ENCODE peak calls at places on chromosomes 3 and 15, in ten cellular contexts. J is activated T-cell treated with anti-CD3 and anti-CD28 coated beads, Interleukin-2, amount 50 U/mL, for 1 hour; T is CD8-positive, alpha-beta T cell; R is NCI-H774; C is HT1080; U is neural progenitor cell; A is effector CD4-positive, alpha-beta T cell; V is BE2C; B is colonic mucosa; E is DMS153. W is an unnamed sample.

GRCh38 chr15:51377038-51377761 is 35.7 kb downstream of the GLDN start:
- DNase-seq in A (no peak), C (no peak), B (no peak), E (no peak), J (no peak), T (no peak), R (no peak), U (no peak), V (no peak), W (no peak)

GRCh38 chr15:75437721-75438120 is 13.8 kb downstream of the SIN3A start:
- DNase-seq in R (no peak), J (no peak), C (no peak), B (no peak), V (no peak), T (no peak), U (no peak), A (no peak), E (no peak), W (no peak)

GRCh38 chr15:49823987-49824538 is 203.2 kb downstream of the DTWD1 start:
- DNase-seq in B (no peak), R (no peak), V (no peak), U (no peak), C (no peak), J (no peak), T (no peak), E (no peak), A (no peak), W (no peak)

GRCh38 chr3:42655980-42656679 is 2.6 kb downstream of the ZBTB47 start:
- DNase-seq in T (no peak), J (no peak), R (no peak), B (no peak), V (no peak), A (no peak), U (no peak), C (peak), E (no peak), W (no peak)

GRCh38 chr3:99952306-99952705 is 134.6 kb downstream of the CMSS1 start:
- DNase-seq in B (no peak), C (peak), A (no peak), U (no peak), V (no peak), T (no peak), R (no peak), J (no peak), E (no peak), W (no peak)

GRCh38 chr3:197430961-197431910 is 124.5 kb downstream of the BDH1 start:
- DNase-seq in V (no peak), E (no peak), C (no peak), U (no peak), T (no peak), R (no peak), J (no peak), A (no peak), B (no peak), W (no peak)

GRCh38 chr15:40069178-40070165 is 30.5 kb upstream of the SRP14 start:
- DNase-seq in R (peak), C (peak), E (peak), J (no peak), B (peak), A (no peak), U (peak), V (peak), T (no peak), W (peak)

GRCh38 chr15:88645171-88646087 is 6.6 kb downstream of the ISG20 start:
- DNase-seq in B (no peak), A (no peak), U (no peak), E (no peak), J (peak), V (no peak), C (no peak), T (no peak), R (no peak), W (no peak)

GRCh38 chr3:41580274-41580959 is 381.1 kb downstream of the CTNNB1 start:
- DNase-seq in C (no peak), A (no peak), V (no peak), B (no peak), E (no peak), U (peak), J (no peak), R (no peak), T (no peak), W (no peak)

GRCh38 chr3:61571516-61572336 is 10.4 kb downstream of the PTPRG start:
- DNase-seq in V (no peak), C (peak), A (no peak), R (no peak), J (no peak), U (no peak), B (no peak), E (no peak), T (no peak), W (no peak)

GRCh38 chr15:34336947-34337556 is 529 bp downstream of the SLC12A6 start:
- DNase-seq in J (no peak), V (no peak), T (no peak), U (peak), B (no peak), E (no peak), C (no peak), R (no peak), A (peak), W (no peak)

GRCh38 chr15:78315686-78316085 is 16.3 kb upstream of the SKIC8 start:
- DNase-seq in U (peak), V (peak), C (no peak), J (no peak), B (peak), E (no peak), A (no peak), R (no peak), T (no peak), W (no peak)

GRCh38 chr3:161213644-161214043 is 7.5 kb upstream of the NMD3 start:
- DNase-seq in T (no peak), C (no peak), V (no peak), E (no peak), U (peak), R (no peak), J (no peak), B (no peak), A (no peak), W (no peak)

GRCh38 chr3:27072943-27073725 is 296.0 kb downstream of the NEK10 start:
- DNase-seq in J (no peak), B (no peak), E (no peak), A (no peak), C (no peak), T (no peak), U (peak), V (no peak), R (no peak), W (no peak)

GRCh38 chr3:63911395-63911900 is 735 bp downstream of the SCAANT1 start:
- DNase-seq in U (no peak), C (peak), R (no peak), E (no peak), A (no peak), V (no peak), B (no peak), T (no peak), J (no peak), W (no peak)

W was measured in NCI-H1417 treated with DMSO at 0.1 percent for 48 hours.